ENCODE peak calls at places on chromosomes 7 and 10, in five cellular contexts. S, H, M, O and I are unnamed samples.

GRCh38 chr7:107312418-107312817 is 143.6 kb downstream of the HBP1 start:
- DNase-seq in M (no peak), H (no peak), O (no peak), S (peak; percentile 8), I (no peak)

GRCh38 chr7:124881981-124882380 is 47.6 kb downstream of the POT1 start:
- DNase-seq in O (no peak), M (no peak), H (no peak), S (no peak), I (peak; percentile 27)

GRCh38 chr7:90211391-90212148 is at the start of gene STEAP2:
- DNase-seq in S (peak; percentile 55), O (peak; percentile 18), H (peak; percentile 84), M (peak; percentile 93), I (peak; percentile 98)

GRCh38 chr10:16863766-16864165 is 46.5 kb upstream of the RSU1 start:
- DNase-seq in M (no peak), S (no peak), O (no peak), H (no peak), I (no peak)

GRCh38 chr10:97571622-97572021 is 957 bp upstream of the ANKRD2 start:
- DNase-seq in M (no peak), S (peak; percentile 97), O (no peak), H (no peak), I (no peak)

GRCh38 chr10:110430369-110431273 is 67.1 kb upstream of the DUSP5 start:
- DNase-seq in O (no peak), M (no peak), S (no peak), H (no peak), I (no peak)

GRCh38 chr7:40799-41750 is 151.3 kb upstream of the FAM20C start:
- DNase-seq in O (peak; percentile 5), S (no peak), M (no peak), H (peak; percentile 3), I (no peak)

GRCh38 chr10:91409069-91409868 is 875 bp upstream of the HECTD2 start:
- DNase-seq in S (peak; percentile 42), O (peak; percentile 28), M (peak; percentile 86), H (peak; percentile 89), I (peak; percentile 95)

GRCh38 chr10:62250594-62251198 is 17.9 kb downstream of the RTKN2 start:
- DNase-seq in O (no peak), S (peak; percentile 91), M (no peak), H (no peak), I (no peak)

GRCh38 chr7:157520249-157520648 is 183.4 kb downstream of the DNAJB6 start:
- DNase-seq in H (no peak), M (no peak), S (no peak), O (no peak), I (no peak)

GRCh38 chr10:129942936-129943724 is 20.9 kb downstream of the EBF3 start:
- DNase-seq in S (no peak), O (no peak), M (no peak), H (no peak), I (no peak)

GRCh38 chr10:3091346-3091787 is 24.0 kb downstream of the PFKP start:
- DNase-seq in O (no peak), H (no peak), M (no peak), S (peak; percentile 90), I (no peak)

GRCh38 chr10:118844731-118845573 is 90.2 kb upstream of the CACUL1 start:
- DNase-seq in S (peak; percentile 60), H (no peak), M (no peak), O (no peak), I (peak; percentile 21)

GRCh38 chr10:17474595-17474994 is 20.2 kb upstream of the ST8SIA6 start:
- DNase-seq in H (no peak), S (no peak), O (no peak), M (no peak), I (peak; percentile 45)

GRCh38 chr10:5014936-5015335 is 11.3 kb upstream of the AKR1C2 start:
- DNase-seq in S (no peak), H (no peak), M (peak; percentile 56), O (no peak), I (peak; percentile 41)

GRCh38 chr10:50992972-50993766 is 81.1 kb upstream of the PRKG1 start:
- DNase-seq in S (no peak), H (no peak), O (no peak), M (peak; percentile 51), I (peak; percentile 90)

GRCh38 chr7:146731185-146731584 is 614.6 kb downstream of the CNTNAP2 start:
- DNase-seq in S (no peak), O (no peak), H (no peak), M (no peak), I (no peak)

GRCh38 chr7:146740039-146740438 is 623.4 kb downstream of the CNTNAP2 start:
- DNase-seq in O (no peak), S (no peak), H (no peak), M (no peak), I (no peak)

GRCh38 chr7:146736446-146737190 is 620.0 kb downstream of the CNTNAP2 start:
- DNase-seq in S (no peak), H (no peak), M (no peak), O (no peak), I (no peak)

GRCh38 chr7:146735992-146736391 is 619.4 kb downstream of the CNTNAP2 start:
- DNase-seq in O (no peak), H (no peak), M (no peak), S (no peak), I (no peak)
- TF ChIP-seq CTCF in O (no peak), H (no peak), M (no peak), S (no peak), I (no peak)

DNA sequence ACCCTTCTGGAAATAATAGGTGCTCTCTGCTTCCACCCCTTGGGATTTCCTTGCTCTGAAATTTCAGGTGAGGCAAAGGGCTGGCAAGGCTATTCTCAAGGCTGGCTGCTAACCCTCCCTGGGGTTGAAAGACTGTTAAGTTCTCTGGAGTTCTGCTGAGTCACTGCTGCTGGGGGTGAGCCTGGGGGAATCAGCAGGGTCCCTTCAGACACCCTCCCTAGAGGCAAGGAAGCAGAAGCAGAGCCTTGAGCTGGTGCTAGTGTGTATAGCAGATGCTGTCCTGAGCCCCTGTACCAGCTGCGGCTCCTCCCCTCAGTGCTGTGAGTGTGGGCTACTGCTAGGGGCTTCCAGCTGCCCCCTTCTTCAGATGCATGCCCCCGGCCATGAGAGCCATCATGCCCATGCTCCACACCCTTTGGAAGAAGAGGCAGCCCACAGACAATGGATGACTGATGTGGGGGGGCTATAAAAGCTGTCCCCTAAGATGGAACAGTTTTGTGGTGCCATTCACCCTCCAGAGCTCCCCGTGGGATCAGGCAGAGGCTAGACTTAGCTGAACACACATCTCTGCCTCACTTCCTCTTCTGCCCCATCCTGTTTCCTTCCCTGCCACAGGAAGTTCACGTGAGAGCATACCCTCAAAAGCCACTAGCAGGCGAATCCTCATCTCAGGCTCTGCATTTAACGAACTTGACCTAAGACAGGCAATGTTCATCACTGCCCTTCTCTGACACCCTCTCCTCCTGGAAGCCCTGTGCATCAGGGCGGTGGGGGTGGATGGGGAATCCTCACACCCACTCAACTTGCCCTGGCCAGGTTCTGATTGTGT is 91.8 kb downstream of the SH3PXD2A start:
- DNase-seq in S (no peak), M (no peak), H (no peak), O (no peak), I (no peak)
- H3K4me1 ChIP-seq in S (peaks cover 86% of the 10 kb centered on the region), M (peaks cover 18% of the 10 kb centered on the region), H (peaks cover 52% of the 10 kb centered on the region), O (peaks cover 11% of the 10 kb centered on the region), I (peaks cover 29% of the 10 kb centered on the region)

GRCh38 chr7:112360681-112361080 is 89.6 kb upstream of the IFRD1 start:
- DNase-seq in H (no peak), M (no peak), O (no peak), S (no peak), I (no peak)

GRCh38 chr7:112361154-112361553 is 89.1 kb upstream of the IFRD1 start:
- DNase-seq in S (no peak), H (no peak), M (no peak), O (no peak), I (no peak)

GRCh38 chr7:112358456-112358855 is 91.8 kb upstream of the IFRD1 start:
- DNase-seq in H (no peak), M (no peak), O (no peak), S (peak; percentile 61), I (no peak)

GRCh38 chr7:112359086-112359485 is 91.2 kb upstream of the IFRD1 start:
- DNase-seq in H (no peak), O (no peak), M (no peak), S (no peak), I (no peak)

GRCh38 chr7:112357136-112357535 is 93.1 kb upstream of the IFRD1 start:
- DNase-seq in M (no peak), O (no peak), S (no peak), H (no peak), I (no peak)
- TF ChIP-seq CTCF in M (no peak), O (no peak), S (no peak), H (no peak), I (no peak)

DNA sequence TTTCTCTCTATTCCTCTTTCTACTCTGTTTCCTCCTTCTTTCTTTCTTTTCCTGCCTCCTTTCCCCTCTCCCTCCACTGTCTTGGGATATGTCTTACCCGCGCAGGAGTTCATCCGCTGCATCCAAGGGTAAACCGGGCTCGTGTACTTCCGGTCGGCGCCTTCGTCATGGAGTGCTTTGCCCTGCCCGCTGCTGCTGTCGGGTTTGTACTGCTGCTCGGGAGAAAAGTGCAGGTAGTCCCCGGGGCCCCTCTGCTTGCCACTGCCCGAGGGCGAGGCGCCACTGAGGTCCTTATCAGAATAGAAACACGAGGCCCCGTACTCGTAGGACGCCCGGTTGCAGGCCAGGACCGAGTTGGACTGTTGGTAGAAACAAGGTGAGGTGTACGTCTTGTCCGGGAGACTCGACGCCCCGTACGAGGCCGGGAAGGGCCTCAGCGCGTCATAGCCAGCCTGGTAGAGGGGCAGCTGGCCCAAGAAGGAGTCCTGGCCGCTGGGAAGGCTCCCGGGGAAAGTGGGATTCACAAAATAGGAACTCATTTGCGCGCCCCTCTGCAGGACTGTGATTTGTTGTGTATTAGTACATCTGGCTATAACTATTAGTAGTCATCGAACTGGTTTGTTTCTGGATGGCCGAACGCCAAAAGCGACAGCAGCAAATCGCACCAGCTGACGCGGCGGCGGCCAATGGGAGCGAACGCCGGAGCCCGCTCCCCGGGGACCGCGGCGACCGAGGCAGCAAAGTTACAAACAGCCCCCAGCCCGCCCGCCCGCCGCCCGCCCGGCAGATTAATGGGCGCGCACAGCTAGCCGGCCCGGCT is at the start of gene HOXA6:
- DNase-seq in H (no peak), O (no peak), M (peak; percentile 71), S (peak; percentile 47), I (no peak)
- H3K4me1 ChIP-seq in H (peaks cover 33% of the 10 kb centered on the region), O (no peaks in the 10 kb centered on the region), M (peaks cover 45% of the 10 kb centered on the region), S (no peaks in the 10 kb centered on the region), I (no peaks in the 10 kb centered on the region)

DNA sequence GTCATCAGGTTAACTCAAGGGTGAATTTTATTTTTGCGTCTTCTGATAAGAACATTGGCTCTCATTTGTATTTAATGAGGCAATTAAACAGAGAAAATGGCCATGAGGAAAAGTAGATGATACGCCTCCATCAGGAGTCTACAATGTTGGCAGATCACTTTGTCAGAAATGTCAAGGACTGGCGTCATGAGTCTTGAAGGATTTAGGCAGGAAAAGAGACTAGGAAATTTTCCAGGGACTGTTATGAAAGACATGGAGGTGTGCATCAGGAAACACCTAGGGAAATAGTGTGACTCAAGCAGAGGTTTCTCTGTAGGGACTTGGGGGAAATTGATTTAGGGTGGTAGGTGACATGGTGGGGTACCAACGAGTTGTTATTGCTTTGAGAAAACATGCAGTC is 53.4 kb upstream of the SLC35B4 start:
- DNase-seq in O (no peak), H (no peak), M (no peak), S (no peak), I (no peak)
- TF ChIP-seq CTCF in O (no peak), H (no peak), M (no peak), S (no peak), I (no peak)

GRCh38 chr7:18521236-18521589 is 25.7 kb downstream of the HDAC9 start:
- DNase-seq in H (no peak), M (no peak), S (no peak), O (no peak), I (no peak)
- H3K4me1 ChIP-seq in H (no peaks in the 10 kb centered on the region), M (no peaks in the 10 kb centered on the region), S (peaks cover 14% of the 10 kb centered on the region), O (no peaks in the 10 kb centered on the region), I (peaks cover 34% of the 10 kb centered on the region)